ENCODE peak calls at places on chromosomes 13 and 19, in ten cellular contexts. W is mesendoderm; N is uterus; H is IMR-90; V is neuronal stem cell; D is CD4-positive, alpha-beta memory T cell; S is pancreas; F is aorta; X is spleen; E is transverse colon. T is an unnamed sample.

GRCh38 chr13:50170447-50171037 is 155.3 kb downstream of the KCNRG start:
- DNase-seq in W (no peak), N (no peak), H (peak; percentile 21), V (no peak), D (no peak), S (no peak), F (no peak), X (no peak), E (no peak), T (peak; percentile 53)

GRCh38 chr13:92547256-92547655 is 679.4 kb upstream of the GPC6 start:
- DNase-seq in W (no peak), N (no peak), H (peak; percentile 80), V (no peak), D (no peak), S (no peak), F (no peak), X (no peak), E (no peak), T (no peak)

GRCh38 chr19:47075179-47075811 is 26.9 kb upstream of the TMEM160 start:
- DNase-seq in W (no peak), N (no peak), H (peak; percentile 12), V (no peak), D (no peak), S (no peak), F (no peak), X (peak; percentile 89), E (no peak), T (no peak)

GRCh38 chr13:30985637-30986205 is 53.3 kb downstream of the TEX26 start:
- DNase-seq in W (peak; percentile 67), N (no peak), H (peak; percentile 79), V (no peak), D (no peak), S (no peak), F (no peak), X (no peak), E (no peak), T (peak; percentile 54)

GRCh38 chr13:28753208-28753892 is 34.6 kb upstream of the SLC46A3 start:
- DNase-seq in W (peak; percentile 97), N (no peak), H (peak; percentile 91), V (no peak), D (no peak), S (peak; percentile 3), F (peak; percentile 86), X (no peak), E (peak; percentile 55), T (peak; percentile 95)

GRCh38 chr13:53045110-53045509 is 16.5 kb downstream of the OLFM4 start:
- DNase-seq in W (no peak), N (peak; percentile 47), H (no peak), V (no peak), D (no peak), S (no peak), F (no peak), X (no peak), E (peak; percentile 66), T (no peak)

GRCh38 chr13:54965881-54966280 is 1937.3 kb downstream of the OLFM4 start:
- DNase-seq in W (peak; percentile 18), N (no peak), H (no peak), V (no peak), D (no peak), S (no peak), F (no peak), X (no peak), E (no peak), T (no peak)

GRCh38 chr13:85521586-85521985 is 277.6 kb downstream of the SLITRK6 start:
- DNase-seq in W (no peak), N (no peak), H (no peak), V (no peak), D (no peak), S (no peak), F (no peak), X (no peak), E (no peak), T (no peak)

GRCh38 chr19:535017-535835 is 3.7 kb downstream of the CDC34 start:
- DNase-seq in W (no peak), N (no peak), H (no peak), V (no peak), D (no peak), S (peak; percentile 49), F (peak; percentile 43), X (peak; percentile 75), E (peak; percentile 16), T (no peak)

GRCh38 chr13:93690139-93690538 is 463.5 kb downstream of the GPC6 start:
- DNase-seq in W (peak; percentile 37), N (no peak), H (peak; percentile 46), V (peak; percentile 48), D (no peak), S (no peak), F (no peak), X (no peak), E (no peak), T (peak; percentile 52)

GRCh38 chr19:41691268-41691970 is 3.3 kb upstream of the CEACAM7 start:
- DNase-seq in W (peak; percentile 8), N (no peak), H (no peak), V (no peak), D (no peak), S (no peak), F (no peak), X (no peak), E (peak; percentile 62), T (no peak)

GRCh38 chr13:68816715-68817114 is 1290.9 kb upstream of the ATXN8OS start:
- DNase-seq in W (no peak), N (no peak), H (no peak), V (no peak), D (no peak), S (no peak), F (no peak), X (no peak), E (no peak), T (no peak)

GRCh38 chr19:35310331-35310730 is 18.4 kb downstream of the MAG start:
- DNase-seq in W (no peak), N (no peak), H (no peak), V (no peak), D (no peak), S (no peak), F (no peak), X (no peak), E (no peak), T (no peak)
- H3K4me1 ChIP-seq in W (no peaks in the 10 kb centered on the region), N (no peaks in the 10 kb centered on the region), H (no peaks in the 10 kb centered on the region), V (peaks cover 4% of the 10 kb centered on the region), D (no peaks in the 10 kb centered on the region), S (peaks cover 5% of the 10 kb centered on the region), F (no peaks in the 10 kb centered on the region), X (no peaks in the 10 kb centered on the region), E (no peaks in the 10 kb centered on the region), T (peaks cover 21% of the 10 kb centered on the region)

DNA sequence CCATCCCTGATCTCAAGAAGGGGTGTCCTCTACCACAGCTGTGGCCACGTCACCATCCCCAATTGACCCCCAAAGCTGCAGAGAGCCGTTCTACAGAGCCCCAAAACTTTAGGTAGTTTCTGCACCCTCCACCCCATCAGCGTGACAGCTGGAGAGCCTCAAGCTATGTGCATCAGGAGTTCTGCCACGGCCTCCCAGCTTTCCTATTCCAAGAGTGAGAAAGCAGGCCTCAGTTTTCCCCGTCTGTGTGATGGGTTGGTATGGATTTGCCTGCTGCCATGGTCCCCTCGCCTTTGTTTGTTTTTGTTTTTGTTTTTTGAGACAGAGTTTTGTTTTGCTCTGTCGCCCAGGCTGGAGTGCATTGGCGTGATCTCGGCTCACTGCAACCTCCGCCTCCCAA is 1.5 kb downstream of the BCL3 start:
- DNase-seq in W (no peak), N (no peak), H (no peak), V (no peak), D (peak; percentile 7), S (no peak), F (no peak), X (no peak), E (no peak), T (no peak)
- H3K4me3 ChIP-seq in W (no peak overlapping the region), N (no peak overlapping the region), H (peak overlapping the region; percentile 92), V (no peak overlapping the region), D (peak overlapping the region; percentile 64), S (peak overlapping the region; percentile 60), F (no peak overlapping the region), X (peak overlapping the region; percentile 75), E (peak overlapping the region; percentile 93), T (no peak overlapping the region)

GRCh38 chr13:27638521-27638920 is 16.8 kb downstream of the POLR1D start:
- DNase-seq in W (no peak), N (peak; percentile 24), H (peak; percentile 57), V (no peak), D (no peak), S (no peak), F (no peak), X (no peak), E (no peak), T (peak; percentile 28)

GRCh38 chr13:27639186-27639585 is 17.5 kb downstream of the POLR1D start:
- DNase-seq in W (no peak), N (no peak), H (no peak), V (no peak), D (no peak), S (no peak), F (no peak), X (no peak), E (no peak), T (no peak)

GRCh38 chr13:27641711-27642502 is 20.2 kb downstream of the POLR1D start:
- DNase-seq in W (no peak), N (no peak), H (no peak), V (no peak), D (no peak), S (no peak), F (no peak), X (no peak), E (no peak), T (no peak)

GRCh38 chr13:27644302-27644701 is 22.6 kb downstream of the POLR1D start:
- DNase-seq in W (no peak), N (no peak), H (peak; percentile 92), V (no peak), D (no peak), S (no peak), F (no peak), X (no peak), E (no peak), T (peak; percentile 76)

GRCh38 chr13:27643334-27644158 is 21.9 kb downstream of the POLR1D start:
- DNase-seq in W (no peak), N (no peak), H (no peak), V (no peak), D (no peak), S (no peak), F (no peak), X (no peak), E (no peak), T (no peak)
- H3K4me1 ChIP-seq in W (no peaks in the 10 kb centered on the region), N (no peaks in the 10 kb centered on the region), H (peaks cover 6% of the 10 kb centered on the region), V (no peaks in the 10 kb centered on the region), D (peaks cover 4% of the 10 kb centered on the region), S (peaks cover 13% of the 10 kb centered on the region), F (peaks cover 3% of the 10 kb centered on the region), X (no peaks in the 10 kb centered on the region), E (peaks cover 48% of the 10 kb centered on the region), T (peaks cover 12% of the 10 kb centered on the region)

DNA sequence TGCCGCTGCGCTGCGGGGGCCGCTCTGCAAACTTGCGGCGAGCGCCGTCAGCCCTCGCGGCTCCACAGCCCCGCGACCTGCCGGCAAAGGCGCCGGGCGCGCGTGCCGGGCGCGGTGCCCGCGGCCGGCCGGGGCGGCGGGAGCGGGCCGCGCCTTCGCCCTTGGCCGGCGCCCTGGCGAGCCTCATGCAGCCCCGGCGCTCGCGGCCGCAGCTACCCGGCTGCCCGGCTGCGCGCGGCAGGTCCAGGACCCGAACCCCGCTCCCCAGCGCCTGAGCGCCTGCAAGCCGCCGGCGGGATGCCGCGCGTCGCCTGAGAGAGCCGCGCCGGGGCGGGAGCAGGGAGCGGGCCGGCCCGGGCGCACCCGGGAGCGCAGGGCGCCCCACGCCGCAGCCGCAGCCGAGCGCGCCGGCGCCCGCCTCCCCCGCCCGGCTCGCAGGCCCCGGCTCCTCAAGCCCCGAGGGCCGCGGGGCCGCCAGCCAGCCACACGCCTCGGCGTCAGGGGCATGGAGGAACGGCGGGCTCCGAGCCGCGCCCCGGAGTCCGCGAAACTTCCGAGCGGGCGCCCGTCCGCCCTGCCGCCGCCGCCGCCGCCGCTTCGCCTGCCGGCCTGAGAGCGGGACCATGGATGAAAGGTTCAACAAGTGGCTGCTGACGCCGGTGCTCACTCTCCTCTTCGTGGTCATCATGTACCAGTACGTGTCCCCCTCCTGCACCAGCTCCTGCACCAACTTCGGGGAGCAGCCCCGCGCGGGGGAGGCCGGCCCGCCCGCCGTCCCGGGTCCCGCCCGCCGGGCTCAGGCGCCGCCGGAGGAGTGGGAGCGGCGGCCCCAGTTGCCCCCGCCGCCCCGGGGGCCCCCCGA is 564 bp downstream of the HS6ST3 start:
- DNase-seq in W (peak; percentile 28), N (peak; percentile 17), H (no peak), V (peak; percentile 11), D (no peak), S (peak; percentile 18), F (peak; percentile 44), X (no peak), E (no peak), T (peak; percentile 57)
- H3K4me3 ChIP-seq in W (peak overlapping the region; percentile 22), N (peak overlapping the region; percentile 36), H (peak overlapping the region; percentile 38), V (peak overlapping the region; percentile 42), D (no peak overlapping the region), S (peak overlapping the region; percentile 31), F (peak overlapping the region; percentile 70), X (peak overlapping the region; percentile 36), E (peak overlapping the region; percentile 22), T (peak overlapping the region; percentile 39)

T was measured in cardiac muscle cell.